ENCODE peak calls at places on chromosomes 2 and 18, in four cellular contexts. A is ovary, N is hepatocyte, S is GM12878. Y is an unnamed sample. For H3K27me3, the result is how much of the 10 kb centered on the place peaks cover.

GRCh38 chr2:33441235-33441810 is 35.1 kb upstream of the RASGRP3 start:
- DNase-seq in A (no peak), N (peak), S (no peak), Y (no peak)

GRCh38 chr2:56410140-56410539 is 226.3 kb downstream of the CCDC85A start:
- DNase-seq in A (no peak), S (no peak), N (no peak), Y (no peak)

GRCh38 chr18:55343396-55344073 is 244.5 kb downstream of the TCF4 start:
- DNase-seq in S (no peak), A (no peak), N (peak), Y (no peak)

GRCh38 chr2:26873584-26873983 is 25.7 kb downstream of the DPYSL5 start:
- DNase-seq in N (no peak), A (no peak), S (no peak), Y (no peak)

GRCh38 chr2:215764441-215765048 is 248.8 kb downstream of the MREG start:
- DNase-seq in S (no peak), A (no peak), N (no peak), Y (no peak)

GRCh38 chr18:54140641-54141040 is 83.8 kb downstream of the MBD2 start:
- DNase-seq in A (no peak), N (no peak), S (no peak), Y (no peak)

GRCh38 chr2:3171564-3172264 is 205.9 kb downstream of the EIPR1 start:
- DNase-seq in N (no peak), S (no peak), A (no peak), Y (no peak)

GRCh38 chr2:230941202-230942180 is 16.4 kb upstream of the GPR55 start:
- DNase-seq in A (no peak), S (no peak), N (no peak), Y (peak)

GRCh38 chr2:173184031-173185004 is 108.7 kb downstream of the MAP3K20 start:
- DNase-seq in A (peak), N (peak), S (no peak), Y (peak)

GRCh38 chr2:220893411-220893810 is 678.7 kb downstream of the EPHA4 start:
- DNase-seq in S (no peak), N (peak), A (no peak), Y (no peak)

GRCh38 chr2:64405476-64406406 is 48.2 kb upstream of the LGALSL start:
- DNase-seq in N (no peak), A (peak), S (no peak), Y (no peak)

GRCh38 chr2:10773841-10774341 is 38.7 kb downstream of the PDIA6 start:
- DNase-seq in S (no peak), A (no peak), N (no peak), Y (no peak)

GRCh38 chr2:178392215-178392614 is 58.8 kb downstream of the PRKRA start:
- DNase-seq in N (no peak), A (no peak), S (no peak), Y (no peak)

GRCh38 chr18:58252166-58252565 is 208.1 kb downstream of the NEDD4L start:
- DNase-seq in S (no peak), A (no peak), N (no peak), Y (no peak)

GRCh38 chr18:55449412-55450140 is 138.4 kb downstream of the TCF4 start:
- DNase-seq in S (no peak), N (no peak), A (no peak), Y (no peak)

GRCh38 chr2:145006957-145007672 is 487.2 kb upstream of the ZEB2 start:
- DNase-seq in N (peak), S (no peak), A (no peak), Y (peak)

GRCh38 chr2:6053711-6054393 is 361.7 kb downstream of the SOX11 start:
- DNase-seq in S (no peak), A (no peak), N (no peak), Y (no peak)

GRCh38 chr2:77161009-77161408 is 361.2 kb downstream of the LRRTM4 start:
- DNase-seq in A (no peak), S (no peak), N (no peak), Y (no peak)

GRCh38 chr2:64753384-64753783 is 99.7 kb upstream of the SERTAD2 start:
- DNase-seq in S (no peak), N (no peak), A (no peak), Y (no peak)

GRCh38 chr2:120937736-120938131 is 202.1 kb downstream of the GLI2 start:
- DNase-seq in A (peak), N (peak), S (no peak), Y (no peak)

GRCh38 chr2:26633351-26633945 is 7.7 kb downstream of the CIB4 start:
- DNase-seq in S (no peak), A (no peak), N (no peak), Y (no peak)

GRCh38 chr2:158598856-158599517 is 142.2 kb downstream of the PKP4 start:
- DNase-seq in N (no peak), A (no peak), S (no peak), Y (no peak)

GRCh38 chr2:172090044-172090946 is 5.0 kb downstream of the DLX1 start:
- DNase-seq in N (no peak), S (no peak), A (no peak), Y (no peak)

DNA sequence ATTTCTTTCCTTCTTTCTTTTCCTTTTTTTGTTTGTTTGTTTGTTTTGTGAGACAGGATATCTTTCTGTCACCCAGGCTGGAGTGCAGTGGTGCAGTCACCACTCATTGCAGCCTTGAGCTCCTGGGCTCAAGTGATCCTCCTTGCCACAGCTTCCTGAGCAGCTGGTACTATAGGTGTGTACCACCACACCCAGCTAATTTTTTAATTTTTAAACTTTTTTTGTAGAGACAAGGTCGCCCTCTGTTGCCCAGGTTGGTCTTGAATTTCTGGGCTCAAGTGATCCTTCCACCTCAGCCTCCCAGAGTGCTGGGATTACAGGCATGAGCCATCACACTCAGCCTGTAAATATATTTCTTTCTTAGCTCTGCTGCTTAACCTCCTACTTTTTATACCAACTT is 83.4 kb upstream of the CYP20A1 start:
- DNase-seq in S (no peak), A (no peak), N (no peak), Y (no peak)
- TF ChIP-seq CTCF in S (no peak), A (no peak), N (no peak), Y (no peak)

GRCh38 chr18:1917546-1917945 is 653.8 kb downstream of the METTL4 start:
- DNase-seq in N (no peak), S (no peak), A (no peak), Y (no peak)

GRCh38 chr18:1914489-1914888 is 656.8 kb downstream of the METTL4 start:
- DNase-seq in N (no peak), A (no peak), S (no peak), Y (no peak)

DNA sequence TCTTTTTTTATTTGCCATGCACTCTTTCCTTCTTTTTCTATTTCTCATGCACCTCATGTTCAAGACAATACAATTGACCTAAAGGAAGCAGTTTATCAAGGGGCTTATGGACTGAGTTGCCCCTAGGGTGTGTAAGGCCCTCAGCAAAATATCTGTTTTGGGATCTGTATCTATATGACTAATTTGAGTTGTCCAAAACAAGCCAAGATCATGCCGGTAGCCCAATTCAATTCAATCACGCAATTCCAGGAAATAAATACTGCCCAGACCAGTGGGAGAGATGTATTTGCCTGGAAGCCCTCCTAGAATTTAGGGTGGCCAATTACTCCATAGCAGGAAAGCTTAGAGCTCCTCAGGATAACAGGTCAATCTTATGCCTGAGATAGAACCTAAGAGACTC is 654.2 kb downstream of the METTL4 start:
- DNase-seq in A (no peak), N (no peak), S (no peak), Y (no peak)
- H3K27me3 ChIP-seq in A (under half), N (under half), S (under half), Y (under half)

GRCh38 chr18:76708036-76708726 is 114.2 kb upstream of the ZNF236 start:
- DNase-seq in A (peak), N (no peak), S (no peak), Y (no peak)
- TF ChIP-seq CTCF in A (no peak), N (no peak), S (no peak), Y (no peak)

GRCh38 chr18:2954869-2955645 is 57.9 kb downstream of the LPIN2 start:
- DNase-seq in S (no peak), A (no peak), N (no peak), Y (no peak)
- H3K27me3 ChIP-seq in S (under half), A (under half), N (under half), Y (under half)

GRCh38 chr2:86592547-86593230 is 29.4 kb upstream of the CHMP3 start:
- DNase-seq in S (no peak), N (no peak), A (no peak), Y (no peak)
- TF ChIP-seq CTCF in S (no peak), N (no peak), A (no peak), Y (no peak)

GRCh38 chr2:170465241-170465640 is 249.9 kb upstream of the SP5 start:
- DNase-seq in N (no peak), S (no peak), A (no peak), Y (no peak)

GRCh38 chr2:170461875-170462274 is 253.3 kb upstream of the SP5 start:
- DNase-seq in S (no peak), A (no peak), N (no peak), Y (no peak)

GRCh38 chr2:170464268-170464667 is 250.9 kb upstream of the SP5 start:
- DNase-seq in S (no peak), N (no peak), A (no peak), Y (no peak)

GRCh38 chr2:170462433-170463205 is 252.5 kb upstream of the SP5 start:
- DNase-seq in N (peak), A (no peak), S (no peak), Y (no peak)

GRCh38 chr2:170463206-170463537 is 252.0 kb upstream of the SP5 start:
- DNase-seq in N (no peak), A (no peak), S (no peak), Y (no peak)
- H3K27me3 ChIP-seq in N (under half), A (under half), S (under half), Y (under half)

GRCh38 chr2:222592176-222592575 is 63.7 kb downstream of the FARSB start:
- DNase-seq in A (no peak), S (no peak), N (no peak), Y (no peak)

GRCh38 chr2:222594679-222595078 is 61.2 kb downstream of the FARSB start:
- DNase-seq in S (no peak), N (peak), A (no peak), Y (no peak)

GRCh38 chr2:222598611-222599010 is 57.3 kb downstream of the FARSB start:
- DNase-seq in A (no peak), S (no peak), N (no peak), Y (no peak)

DNA sequence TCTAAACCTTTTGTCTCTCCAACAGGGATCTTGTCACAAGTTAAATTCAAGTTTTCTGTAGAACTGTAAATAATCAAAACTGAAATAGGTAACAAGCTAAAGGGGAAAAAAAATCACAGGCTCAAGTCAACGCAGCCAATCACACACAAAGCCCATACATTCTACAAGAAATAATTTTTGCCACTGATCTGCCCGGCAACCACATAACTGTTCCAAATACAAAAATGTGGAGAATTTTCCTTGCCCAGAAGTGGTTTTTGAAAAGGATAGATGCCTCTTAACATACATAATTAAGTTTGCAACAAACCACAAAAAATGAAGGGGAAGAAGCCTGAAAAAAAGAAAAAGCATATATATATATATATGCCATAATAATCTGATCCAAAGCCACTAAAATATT is 60.3 kb downstream of the FARSB start:
- DNase-seq in S (no peak), A (no peak), N (no peak), Y (no peak)
- TF ChIP-seq CTCF in S (no peak), A (no peak), N (no peak), Y (no peak)

GRCh38 chr2:89844221-89844943 is 1152.9 kb downstream of the RPIA start:
- DNase-seq in S (no peak), N (no peak), A (no peak), Y (no peak)
- H3K27me3 ChIP-seq in S (under half), N (under half), A (under half), Y (under half)

DNA sequence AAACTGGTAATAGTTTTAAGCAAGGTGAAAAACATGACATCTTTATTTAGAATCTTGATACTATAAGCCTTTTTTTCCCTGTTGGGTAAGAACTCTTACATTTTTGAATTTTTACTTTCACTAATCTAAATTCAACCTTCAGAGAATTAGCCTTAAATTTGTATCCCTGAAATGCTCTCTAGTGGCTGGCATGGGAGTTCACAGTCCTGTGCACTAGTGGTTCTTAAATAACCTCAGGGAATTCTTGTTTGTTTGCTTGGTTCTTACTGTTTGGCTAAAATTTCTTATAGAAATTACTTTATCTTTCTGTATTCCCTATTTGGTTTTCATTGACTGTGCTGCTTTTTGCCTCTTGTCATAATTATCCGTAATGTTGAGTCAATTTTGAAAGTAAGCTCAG is 391.2 kb upstream of the FIGN start:
- DNase-seq in S (no peak), N (peak), A (no peak), Y (no peak)
- TF ChIP-seq CTCF in S (no peak), N (peak), A (no peak), Y (peak)

GRCh38 chr2:240647503-240648154 is 22.3 kb downstream of the GPR35 start:
- DNase-seq in A (no peak), S (no peak), N (no peak), Y (peak)
- H3K27me3 ChIP-seq in A (under half), S (under half), N (under half), Y (under half)